ENCODE peak calls at places on chromosomes 13 and 19, in seven cellular contexts. K is tibial artery, L is HTR-8/SVneo, C is omental fat pad, D is GF-D8, R is H9, N is NCI-H1048. M is an unnamed sample.

GRCh38 chr19:339262-339887 is 5.2 kb downstream of the MIER2 start:
- DNase-seq in L (no peak), K (no peak), N (no peak), C (no peak), R (no peak), D (no peak), M (no peak)

GRCh38 chr13:112067121-112067741 is at the start of gene SOX1:
- DNase-seq in L (no peak), C (no peak), K (no peak), R (peak), N (no peak), D (no peak), M (no peak)

GRCh38 chr19:33686246-33686645 is 64.5 kb downstream of the CHST8 start:
- DNase-seq in N (no peak), K (no peak), R (no peak), C (no peak), D (no peak), L (no peak), M (no peak)

GRCh38 chr13:61151062-61151461 is 264.6 kb downstream of the PCDH20 start:
- DNase-seq in L (no peak), R (no peak), C (no peak), D (no peak), K (no peak), N (no peak), M (no peak)

GRCh38 chr19:44867578-44867977 is 21.5 kb downstream of the NECTIN2 start:
- DNase-seq in C (no peak), L (no peak), N (no peak), R (no peak), D (no peak), K (no peak), M (no peak)

GRCh38 chr13:24923305-24923640 is 159.3 kb downstream of the RNF17 start:
- DNase-seq in K (no peak), L (peak), D (peak), N (peak), R (no peak), C (no peak), M (no peak)

GRCh38 chr19:49094505-49095482 is 9.5 kb downstream of the SNRNP70 start:
- DNase-seq in K (no peak), L (no peak), R (no peak), D (no peak), N (no peak), C (no peak), M (peak)

GRCh38 chr13:33761744-33762143 is 56.2 kb upstream of the RFC3 start:
- DNase-seq in L (no peak), C (no peak), N (no peak), D (no peak), K (no peak), R (peak), M (no peak)

GRCh38 chr13:61187471-61187870 is 228.2 kb downstream of the PCDH20 start:
- DNase-seq in C (no peak), N (no peak), D (no peak), K (no peak), L (no peak), R (no peak), M (no peak)

GRCh38 chr19:972281-972680 is 11.9 kb upstream of the WDR18 start:
- DNase-seq in D (no peak), K (no peak), N (no peak), C (no peak), R (no peak), L (no peak), M (no peak)

GRCh38 chr19:1074512-1075283 is 7.7 kb downstream of the ARHGAP45 start:
- DNase-seq in R (no peak), D (peak), L (no peak), N (peak), K (peak), C (peak), M (peak)

GRCh38 chr19:4456566-4456842 is 1.1 kb downstream of the UBXN6 start:
- DNase-seq in L (no peak), R (peak), N (no peak), K (no peak), D (no peak), C (no peak), M (no peak)

GRCh38 chr19:7395793-7396192 is 47.1 kb downstream of the ARHGEF18 start:
- DNase-seq in R (no peak), N (no peak), L (no peak), K (no peak), D (no peak), C (no peak), M (no peak)

GRCh38 chr13:60755380-60756163 is 358.6 kb downstream of the TDRD3 start:
- DNase-seq in L (no peak), N (no peak), K (no peak), R (peak), D (no peak), C (no peak), M (no peak)